ENCODE peak calls at places on chromosomes 16 and 17, in seven cellular contexts. I is sigmoid colon, O is upper lobe of left lung, G is K562, Q is stomach, U is H1, F is transverse colon. M is an unnamed sample. For H3K4me1, the result is how much of the 10 kb centered on the place peaks cover.

GRCh38 chr16:2752850-2753522 is 548 bp downstream of the SRRM2 start:
- DNase-seq in I (peak), Q (peak), G (peak), O (peak), U (no peak), F (peak), M (no peak)

GRCh38 chr16:3256876-3257465 is 538 bp upstream of the MEFV start:
- DNase-seq in O (no peak), I (no peak), U (no peak), G (no peak), F (no peak), Q (no peak), M (no peak)

GRCh38 chr17:80166446-80166845 is 3.4 kb upstream of the CARD14 start:
- DNase-seq in G (no peak), Q (no peak), F (no peak), I (no peak), U (no peak), O (no peak), M (no peak)

GRCh38 chr16:85926370-85926769 is 27.4 kb downstream of the IRF8 start:
- DNase-seq in F (no peak), I (no peak), G (no peak), Q (no peak), O (no peak), U (no peak), M (no peak)

GRCh38 chr16:48383877-48384304 is 1.3 kb downstream of the SIAH1 start:
- DNase-seq in I (no peak), O (no peak), Q (no peak), G (no peak), F (peak), U (no peak), M (no peak)

GRCh38 chr16:54582631-54583250 is 296.2 kb upstream of the IRX3 start:
- DNase-seq in F (no peak), O (no peak), U (no peak), G (no peak), I (no peak), Q (no peak), M (peak)

GRCh38 chr17:66799839-66800537 is 34.9 kb upstream of the CACNG5 start:
- DNase-seq in I (peak), G (no peak), O (no peak), U (no peak), F (peak), Q (no peak), M (no peak)

GRCh38 chr17:59527931-59528330 is 37.5 kb upstream of the DHX40 start:
- DNase-seq in U (no peak), F (no peak), O (no peak), G (no peak), I (no peak), Q (no peak), M (no peak)

GRCh38 chr16:69106491-69107291 is 1.2 kb downstream of the HAS3 start:
- DNase-seq in I (no peak), Q (no peak), O (no peak), F (peak), U (peak), G (peak), M (no peak)

GRCh38 chr17:7393613-7394451 is 493 bp downstream of the PLSCR3 start:
- DNase-seq in G (no peak), I (peak), F (peak), Q (peak), U (peak), O (peak), M (no peak)

GRCh38 chr17:49000943-49001342 is 3.8 kb downstream of the IGF2BP1 start:
- DNase-seq in Q (no peak), U (no peak), G (no peak), O (no peak), I (no peak), F (no peak), M (no peak)

DNA sequence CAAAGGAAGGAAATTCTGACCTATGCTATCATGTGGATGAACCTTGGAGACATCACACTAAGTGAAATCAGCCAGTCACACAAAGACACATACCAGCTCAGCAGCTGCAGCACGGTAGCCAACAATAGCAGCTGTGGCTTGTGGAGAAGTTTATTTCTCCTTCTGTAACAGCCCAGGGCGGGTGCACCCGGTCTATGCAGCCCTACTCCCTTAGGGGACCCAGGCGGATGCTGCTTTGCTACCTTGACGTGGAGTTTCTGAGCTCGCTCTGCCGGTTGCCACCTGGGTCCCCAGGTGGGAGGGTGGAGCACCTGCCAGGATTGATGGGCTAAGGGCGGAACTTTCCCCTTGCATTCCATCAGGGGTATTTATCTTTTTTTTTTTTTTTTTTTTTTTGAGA is 45.1 kb downstream of the TMEM235 start:
- DNase-seq in O (no peak), U (no peak), Q (no peak), F (peak), G (no peak), I (no peak), M (no peak)
- TF ChIP-seq POLR2AphosphoS5 in O (no peak), U (no peak), Q (no peak), F (no peak), G (no peak), I (no peak), M (no peak)

GRCh38 chr16:11692171-11692570 is 23.9 kb downstream of the SNN start:
- DNase-seq in O (no peak), F (no peak), G (no peak), Q (no peak), I (peak), U (no peak), M (no peak)

GRCh38 chr16:11689031-11689840 is 21.0 kb downstream of the SNN start:
- DNase-seq in U (no peak), Q (no peak), I (peak), F (no peak), G (no peak), O (no peak), M (no peak)

GRCh38 chr16:11691235-11691634 is 23.0 kb downstream of the SNN start:
- DNase-seq in G (no peak), O (no peak), F (no peak), U (no peak), I (peak), Q (no peak), M (no peak)

GRCh38 chr16:11692651-11693050 is 24.4 kb downstream of the SNN start:
- DNase-seq in U (no peak), I (peak), O (no peak), Q (no peak), F (no peak), G (no peak), M (no peak)

GRCh38 chr16:11691771-11692170 is 23.5 kb downstream of the SNN start:
- DNase-seq in Q (no peak), F (no peak), U (no peak), G (no peak), I (peak), O (no peak), M (no peak)
- H3K4me1 ChIP-seq in Q (under half), F (under half), U (under half), G (under half), I (under half), O (under half), M (under half)

GRCh38 chr16:49699718-49700117 is 156.2 kb downstream of the ZNF423 start:
- DNase-seq in O (no peak), U (no peak), G (no peak), I (no peak), Q (no peak), F (no peak), M (no peak)

GRCh38 chr16:49700928-49701685 is 154.8 kb downstream of the ZNF423 start:
- DNase-seq in F (no peak), Q (no peak), G (no peak), I (no peak), O (no peak), U (no peak), M (no peak)

GRCh38 chr16:49701867-49702494 is 153.9 kb downstream of the ZNF423 start:
- DNase-seq in G (no peak), F (peak), U (peak), O (peak), I (peak), Q (no peak), M (no peak)

GRCh38 chr16:49698931-49699715 is 156.8 kb downstream of the ZNF423 start:
- DNase-seq in G (no peak), Q (no peak), O (no peak), F (no peak), I (peak), U (no peak), M (no peak)

DNA sequence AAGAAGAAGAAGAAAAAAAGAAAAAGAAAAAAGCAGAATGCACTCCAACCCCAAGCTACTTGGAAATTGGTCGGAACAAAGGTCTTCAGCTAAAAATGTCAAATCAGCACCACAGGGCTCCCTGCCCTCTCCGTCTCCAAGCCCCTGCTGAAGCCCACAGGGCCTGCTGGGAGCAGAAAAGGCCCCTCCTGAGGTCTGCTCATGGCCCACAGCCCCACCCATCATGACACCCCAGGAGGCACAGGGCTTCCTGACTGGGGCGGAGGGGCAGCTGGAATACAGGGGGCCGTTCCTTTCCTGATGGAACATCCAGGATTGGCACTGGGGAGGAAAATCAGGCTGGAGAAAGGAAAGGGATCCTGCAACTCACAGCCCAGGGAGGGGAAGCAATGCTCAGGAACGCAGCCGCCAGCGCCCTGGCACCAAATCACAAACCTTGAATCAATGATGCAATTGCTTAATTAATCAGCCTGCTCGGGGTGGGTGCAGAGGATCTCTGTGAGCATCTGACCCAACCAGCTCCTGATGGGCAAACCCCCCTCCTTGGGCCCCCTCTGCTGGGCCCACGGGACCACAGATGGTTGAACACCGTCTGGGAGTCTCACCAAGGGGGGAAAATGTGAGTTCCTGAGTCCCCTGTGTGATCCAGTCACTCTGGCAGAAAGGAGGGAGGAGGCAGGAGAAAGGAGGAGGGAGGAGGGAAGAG is 155.5 kb downstream of the ZNF423 start:
- DNase-seq in G (no peak), O (no peak), I (peak), F (no peak), Q (no peak), U (peak), M (no peak)
- TF ChIP-seq EP300 in G (no peak), O (no peak), I (no peak), F (no peak), Q (no peak), U (no peak), M (no peak)

GRCh38 chr17:55895112-55895759 is 144.4 kb downstream of the PCTP start:
- DNase-seq in Q (no peak), I (no peak), U (no peak), O (no peak), G (no peak), F (no peak), M (no peak)
- TF ChIP-seq POLR2AphosphoS5 in Q (no peak), I (no peak), U (no peak), O (no peak), G (no peak), F (no peak), M (no peak)

DNA sequence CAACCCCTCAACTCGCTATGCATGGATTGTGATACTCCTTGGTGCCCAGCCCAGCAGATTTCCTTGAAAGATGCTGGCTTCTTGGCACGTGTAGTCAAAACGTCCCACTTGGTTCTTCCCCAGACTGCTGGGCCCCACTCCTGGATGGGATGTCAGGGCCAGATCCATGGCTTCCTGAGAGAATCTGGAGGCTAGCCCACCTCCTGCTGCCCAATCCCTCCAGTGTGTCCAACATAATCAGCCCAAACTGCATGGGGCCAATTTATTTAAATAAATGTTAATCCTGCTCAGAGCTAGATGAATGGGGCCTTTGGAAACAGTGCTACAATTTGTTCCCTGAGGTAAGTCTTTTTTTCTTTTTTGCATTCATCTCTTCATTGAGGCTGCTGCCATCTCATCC is 49.4 kb downstream of the WSB1 start:
- DNase-seq in F (no peak), I (no peak), U (no peak), Q (no peak), O (no peak), G (no peak), M (no peak)
- H3K4me1 ChIP-seq in F (under half), I (under half), U (under half), Q (under half), O (under half), G (half or more), M (under half)

M was measured in esophagus muscularis mucosa.